ENCODE peak calls at places on chromosome 1, in five cellular contexts. M is left lung, C is heart left ventricle, V is NB4, Y is lower lobe of right lung. U is an unnamed sample.

GRCh38 chr1:6412896-6413295 is 6.8 kb downstream of the HES2 start:
- DNase-seq in M (no peak), C (no peak), Y (no peak), V (no peak), U (no peak)

GRCh38 chr1:53595906-53596305 is 136.7 kb downstream of the DMRTB1 start:
- DNase-seq in C (no peak), V (no peak), Y (no peak), M (no peak), U (no peak)

GRCh38 chr1:212916395-212917133 is 33.8 kb upstream of the VASH2 start:
- DNase-seq in V (peak; percentile 15), M (peak; percentile 80), C (peak; percentile 38), Y (peak; percentile 83), U (no peak)

GRCh38 chr1:55081188-55081904 is 42.0 kb downstream of the PCSK9 start:
- DNase-seq in C (no peak), Y (no peak), V (no peak), M (no peak), U (no peak)

GRCh38 chr1:205470131-205470530 is 14.3 kb upstream of the BLACAT1 start:
- DNase-seq in M (no peak), V (no peak), C (no peak), Y (no peak), U (peak; percentile 65)

GRCh38 chr1:223700942-223701637 is 11.2 kb upstream of the CAPN2 start:
- DNase-seq in C (no peak), M (peak; percentile 84), Y (peak; percentile 64), V (peak; percentile 72), U (no peak)

GRCh38 chr1:8870605-8871538 is 7.6 kb downstream of the ENO1 start:
- DNase-seq in Y (no peak), M (no peak), V (peak; percentile 50), C (no peak), U (no peak)

GRCh38 chr1:178682886-178683285 is 42.2 kb upstream of the RALGPS2 start:
- DNase-seq in Y (no peak), C (no peak), V (no peak), M (no peak), U (no peak)

GRCh38 chr1:238088891-238089290 is 198.2 kb upstream of the ZP4 start:
- DNase-seq in M (no peak), C (no peak), V (no peak), Y (no peak), U (no peak)

GRCh38 chr1:2128189-2128901 is 66.2 kb downstream of the FAAP20 start:
- DNase-seq in C (no peak), Y (peak; percentile 89), V (no peak), M (peak; percentile 90), U (no peak)

GRCh38 chr1:229998980-229999379 is 68.1 kb upstream of the GALNT2 start:
- DNase-seq in Y (no peak), V (no peak), M (no peak), C (no peak), U (no peak)

GRCh38 chr1:47689894-47690293 is 252.1 kb downstream of the FOXD2 start:
- DNase-seq in Y (no peak), C (no peak), M (no peak), V (no peak), U (no peak)

GRCh38 chr1:59333626-59334277 is 36.9 kb downstream of the FGGY start:
- DNase-seq in C (no peak), V (peak; percentile 84), Y (no peak), M (no peak), U (no peak)

GRCh38 chr1:23100074-23100748 is 68.4 kb downstream of the LUZP1 start:
- DNase-seq in Y (no peak), V (peak; percentile 95), M (no peak), C (no peak), U (no peak)

GRCh38 chr1:26550946-26551345 is 21.4 kb downstream of the RPS6KA1 start:
- DNase-seq in Y (no peak), C (no peak), M (no peak), V (no peak), U (no peak)

GRCh38 chr1:234230414-234230862 is 142.8 kb upstream of the COA6 start:
- DNase-seq in C (no peak), V (no peak), M (no peak), Y (no peak), U (no peak)

GRCh38 chr1:229208481-229208880 is 62.4 kb upstream of the RAB4A start:
- DNase-seq in C (no peak), Y (no peak), V (no peak), M (no peak), U (no peak)

GRCh38 chr1:85581802-85582686 is 1.5 kb downstream of the CCN1 start:
- DNase-seq in M (no peak), V (no peak), Y (peak; percentile 80), C (no peak), U (no peak)

GRCh38 chr1:1631793-1632420 is at the start of gene MMP23B:
- DNase-seq in V (peak; percentile 38), C (peak; percentile 54), Y (peak; percentile 49), M (peak; percentile 78), U (peak; percentile 60)

GRCh38 chr1:151705146-151705545 is 11.5 kb downstream of the CELF3 start:
- DNase-seq in Y (no peak), C (no peak), M (no peak), V (no peak), U (no peak)

GRCh38 chr1:188281927-188282326 is 1453.2 kb downstream of the PLA2G4A start:
- DNase-seq in Y (no peak), C (no peak), M (no peak), V (no peak), U (no peak)

GRCh38 chr1:234772345-234773147 is 162.6 kb upstream of the IRF2BP2 start:
- DNase-seq in M (peak; percentile 91), Y (peak; percentile 80), C (peak; percentile 48), V (peak; percentile 99), U (peak; percentile 73)

GRCh38 chr1:174710868-174711845 is 263.4 kb downstream of the GPR52 start:
- DNase-seq in V (no peak), C (no peak), Y (no peak), M (peak; percentile 69), U (no peak)

GRCh38 chr1:183244466-183244865 is 58.4 kb downstream of the LAMC2 start:
- DNase-seq in Y (peak; percentile 64), C (peak; percentile 74), M (no peak), V (peak; percentile 97), U (peak; percentile 42)

GRCh38 chr1:3176028-3176427 is 107.0 kb downstream of the PRDM16 start:
- DNase-seq in M (peak; percentile 1), C (no peak), Y (no peak), V (no peak), U (no peak)

GRCh38 chr1:59045636-59046035 is 251.3 kb upstream of the FGGY start:
- DNase-seq in V (no peak), Y (no peak), M (no peak), C (no peak), U (no peak)

GRCh38 chr1:18599096-18599495 is 31.6 kb upstream of the PAX7 start:
- DNase-seq in V (no peak), Y (no peak), C (no peak), M (no peak), U (no peak)

GRCh38 chr1:11334261-11334804 is 61.3 kb downstream of the UBIAD1 start:
- DNase-seq in C (no peak), V (no peak), M (no peak), Y (no peak), U (no peak)

GRCh38 chr1:64986903-64987871 is 20.8 kb upstream of the JAK1 start:
- DNase-seq in V (peak; percentile 40), M (no peak), Y (no peak), C (no peak), U (no peak)

GRCh38 chr1:6438047-6438525 is 13.5 kb downstream of the ESPN start:
- DNase-seq in Y (peak; percentile 72), C (peak; percentile 56), M (peak; percentile 82), V (peak; percentile 66), U (peak; percentile 64)

GRCh38 chr1:36540056-36540455 is 57.3 kb upstream of the CSF3R start:
- DNase-seq in V (no peak), M (no peak), Y (no peak), C (no peak), U (no peak)

GRCh38 chr1:186152227-186152944 is 222.7 kb downstream of the TPR start:
- DNase-seq in V (peak; percentile 18), M (no peak), C (no peak), Y (no peak), U (no peak)

GRCh38 chr1:2569060-2569459 is 12.9 kb downstream of the TNFRSF14 start:
- DNase-seq in Y (no peak), C (no peak), V (no peak), M (no peak), U (no peak)

DNA sequence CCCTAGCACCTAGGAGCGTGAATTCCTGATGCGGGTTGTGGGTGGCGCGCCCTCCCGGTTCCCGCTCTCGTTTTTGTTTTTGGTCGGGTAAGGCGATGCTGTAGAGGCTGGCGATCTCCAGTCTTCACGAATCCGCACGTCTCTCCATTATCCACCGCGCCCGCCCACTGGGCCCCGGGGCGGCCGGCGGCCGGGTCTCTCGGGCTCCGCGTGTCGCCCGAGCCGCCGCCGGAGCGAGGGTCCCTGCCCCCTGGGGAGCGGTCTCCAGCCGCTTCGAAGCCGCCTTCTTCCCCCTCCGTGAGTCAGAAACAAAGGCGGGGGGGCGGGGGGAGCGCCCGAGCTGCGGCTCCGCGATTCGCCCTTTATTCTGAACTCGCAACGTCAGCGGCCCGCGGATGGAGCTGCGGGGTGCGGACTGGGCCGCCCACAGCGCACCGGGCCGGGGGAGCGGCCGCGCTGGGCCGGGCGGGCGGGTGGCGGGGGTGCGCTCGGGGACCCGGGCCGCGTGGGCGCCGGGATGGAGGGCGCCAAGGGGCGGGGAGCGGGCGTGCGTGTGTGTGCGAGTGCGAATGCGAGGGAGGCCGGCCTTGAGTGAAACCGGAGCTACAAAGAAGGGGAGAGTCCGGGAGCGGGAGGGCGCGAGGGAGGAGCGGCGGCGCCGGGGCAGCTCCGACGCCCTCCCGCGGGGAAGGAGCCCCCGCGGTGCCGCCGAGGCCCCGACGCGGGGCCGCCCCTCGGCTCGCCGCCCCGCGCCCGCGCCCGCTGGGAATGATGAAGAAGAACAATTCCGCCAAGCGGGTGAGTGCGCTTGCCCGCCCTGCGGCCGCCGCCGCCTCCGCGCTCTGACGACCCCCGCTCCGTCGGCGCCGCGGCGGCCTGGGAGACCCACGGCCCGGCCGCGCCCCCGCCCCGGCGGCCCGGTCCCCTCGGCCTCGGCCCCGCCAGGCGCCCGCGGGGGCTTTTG is at the start of gene PLEKHO1:
- DNase-seq in C (peak; percentile 90), Y (peak; percentile 89), V (peak; percentile 83), M (peak; percentile 95), U (peak; percentile 78)
- TF ChIP-seq CTCF in C (no peak), Y (no peak), V (no peak), M (no peak), U (no peak)

GRCh38 chr1:40563266-40563665 is 31.8 kb downstream of the ZNF684 start:
- DNase-seq in C (no peak), V (no peak), M (no peak), Y (no peak), U (no peak)
- H3K4me3 ChIP-seq in C (no peak overlapping the region), V (no peak overlapping the region), M (no peak overlapping the region), Y (no peak overlapping the region), U (no peak overlapping the region)

DNA sequence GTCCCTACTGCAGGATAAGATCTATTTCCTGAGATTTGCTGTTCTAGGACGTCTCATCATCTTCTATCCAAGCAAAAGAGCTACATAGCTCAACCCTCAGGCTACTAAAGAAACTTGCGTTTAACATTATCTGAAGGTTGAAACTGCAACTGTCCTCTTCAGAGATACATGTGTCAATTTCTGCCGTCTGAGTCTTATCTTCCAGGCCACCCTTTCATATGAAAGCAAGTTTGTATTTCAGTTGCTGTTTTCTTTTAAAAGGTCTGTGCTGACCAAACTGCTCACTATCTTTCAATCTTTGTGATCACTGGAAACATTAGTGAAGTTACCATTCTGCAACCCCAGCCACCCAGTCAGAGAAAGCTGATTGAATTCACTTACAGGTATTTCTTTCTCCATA is 108.6 kb upstream of the RAB3GAP2 start:
- DNase-seq in Y (no peak), C (no peak), V (no peak), M (no peak), U (no peak)
- TF ChIP-seq CTCF in Y (no peak), C (no peak), V (no peak), M (no peak), U (no peak)

GRCh38 chr1:75136158-75136815 is 2.1 kb downstream of the LHX8 start:
- DNase-seq in V (no peak), Y (no peak), C (no peak), M (peak; percentile 67), U (no peak)
- H3K4me3 ChIP-seq in V (no peak overlapping the region), Y (peak overlapping the region; percentile 43), C (no peak overlapping the region), M (no peak overlapping the region), U (no peak overlapping the region)